ENCODE peak calls at places on chromosomes 6 and 20, in six cellular contexts. R is AG04449, O is lung, F is GM12864, V is thyroid gland, J is fibroblast of villous mesenchyme. Y is an unnamed sample.

GRCh38 chr20:32132911-32133549 is 23.5 kb downstream of the TM9SF4 start:
- DNase-seq in R (no peak), O (no peak), J (no peak), V (no peak), F (peak), Y (no peak)

GRCh38 chr20:24034820-24035219 is 46.2 kb upstream of the GGTLC1 start:
- DNase-seq in F (no peak), R (no peak), J (peak), V (peak), O (peak), Y (peak)

GRCh38 chr6:328184-328670 is 35.9 kb downstream of the DUSP22 start:
- DNase-seq in J (peak), O (no peak), F (peak), V (peak), R (peak), Y (peak)

GRCh38 chr20:63176448-63177133 is 39.3 kb downstream of the YTHDF1 start:
- DNase-seq in R (no peak), O (no peak), F (no peak), J (no peak), V (no peak), Y (no peak)

GRCh38 chr6:63881791-63882190 is 246.2 kb downstream of the PHF3 start:
- DNase-seq in R (no peak), O (no peak), V (no peak), F (no peak), J (no peak), Y (no peak)

GRCh38 chr20:36312724-36313441 is 6.7 kb downstream of the DLGAP4 start:
- DNase-seq in O (no peak), R (no peak), F (no peak), J (no peak), V (no peak), Y (no peak)

GRCh38 chr20:48460681-48461080 is 367.1 kb downstream of the PREX1 start:
- DNase-seq in J (no peak), F (no peak), R (no peak), O (no peak), V (no peak), Y (no peak)

GRCh38 chr6:116392158-116393032 is 21.6 kb downstream of the DSE start:
- DNase-seq in V (no peak), O (no peak), R (no peak), J (peak), F (no peak), Y (peak)

GRCh38 chr20:36835453-36836198 is 40.3 kb upstream of the TLDC2 start:
- DNase-seq in J (peak), F (peak), O (peak), V (peak), R (peak), Y (peak)

GRCh38 chr6:139064981-139065665 is 36.6 kb downstream of the ABRACL start:
- DNase-seq in V (no peak), R (no peak), O (no peak), F (no peak), J (no peak), Y (no peak)

GRCh38 chr20:54227241-54227640 is 19.4 kb downstream of the PFDN4 start:
- DNase-seq in V (no peak), J (no peak), F (no peak), O (no peak), R (no peak), Y (no peak)

GRCh38 chr6:105608711-105609374 is 206.0 kb upstream of the PREP start:
- DNase-seq in F (no peak), V (no peak), R (peak), O (no peak), J (peak), Y (peak)

DNA sequence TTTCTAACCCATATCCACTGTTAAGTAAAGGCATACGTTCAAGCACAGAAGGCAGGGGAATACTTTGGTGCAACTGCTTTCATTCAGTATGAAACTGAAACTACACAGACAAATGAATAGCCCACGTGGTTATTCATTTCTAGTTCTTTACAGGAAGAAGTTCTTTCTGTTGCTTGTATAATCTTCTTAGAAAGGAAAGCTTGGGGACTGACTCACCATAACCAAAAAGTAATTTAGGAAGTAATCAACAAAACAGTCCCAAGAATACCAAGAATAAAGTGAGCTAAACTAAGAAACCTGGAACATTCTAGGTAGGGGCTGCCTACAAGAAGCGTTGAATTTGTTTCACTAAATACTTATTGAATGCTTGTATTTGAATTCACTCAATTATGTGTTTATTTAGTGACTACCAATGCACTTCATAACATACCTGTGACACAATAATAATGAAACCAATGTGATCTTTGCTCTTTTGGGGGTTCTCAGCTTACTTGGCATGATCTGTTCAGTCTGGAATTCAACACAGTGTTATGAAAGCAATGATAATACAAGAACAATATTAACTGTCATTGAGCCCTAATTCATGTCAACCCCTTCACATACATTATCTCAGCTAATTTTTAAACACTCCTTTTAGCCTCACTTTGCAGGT is 25.1 kb upstream of the KIAA0408 start:
- DNase-seq in J (peak), V (no peak), F (peak), O (no peak), R (no peak), Y (peak)
- H3K4me3 ChIP-seq in J (no peak), V (no peak), F (no peak), O (no peak), R (no peak), Y (peak)

GRCh38 chr6:24405262-24405661 is 2.5 kb downstream of the MRS2 start:
- DNase-seq in F (no peak), O (no peak), R (no peak), V (no peak), J (no peak), Y (no peak)

GRCh38 chr6:24403501-24403824 is 727 bp downstream of the MRS2 start:
- DNase-seq in J (no peak), F (no peak), V (no peak), R (no peak), O (no peak), Y (no peak)

GRCh38 chr6:24402697-24403500 is at the start of gene MRS2:
- DNase-seq in O (peak), F (peak), V (peak), R (no peak), J (peak), Y (peak)

GRCh38 chr6:24397631-24398030 is 5.1 kb upstream of the MRS2 start:
- DNase-seq in F (no peak), O (no peak), J (no peak), V (no peak), R (no peak), Y (no peak)

GRCh38 chr6:24401458-24401857 is 1.3 kb upstream of the MRS2 start:
- DNase-seq in J (no peak), V (no peak), O (no peak), F (no peak), R (no peak), Y (no peak)
- H3K4me3 ChIP-seq in J (no peak), V (no peak), O (no peak), F (no peak), R (no peak), Y (no peak)

DNA sequence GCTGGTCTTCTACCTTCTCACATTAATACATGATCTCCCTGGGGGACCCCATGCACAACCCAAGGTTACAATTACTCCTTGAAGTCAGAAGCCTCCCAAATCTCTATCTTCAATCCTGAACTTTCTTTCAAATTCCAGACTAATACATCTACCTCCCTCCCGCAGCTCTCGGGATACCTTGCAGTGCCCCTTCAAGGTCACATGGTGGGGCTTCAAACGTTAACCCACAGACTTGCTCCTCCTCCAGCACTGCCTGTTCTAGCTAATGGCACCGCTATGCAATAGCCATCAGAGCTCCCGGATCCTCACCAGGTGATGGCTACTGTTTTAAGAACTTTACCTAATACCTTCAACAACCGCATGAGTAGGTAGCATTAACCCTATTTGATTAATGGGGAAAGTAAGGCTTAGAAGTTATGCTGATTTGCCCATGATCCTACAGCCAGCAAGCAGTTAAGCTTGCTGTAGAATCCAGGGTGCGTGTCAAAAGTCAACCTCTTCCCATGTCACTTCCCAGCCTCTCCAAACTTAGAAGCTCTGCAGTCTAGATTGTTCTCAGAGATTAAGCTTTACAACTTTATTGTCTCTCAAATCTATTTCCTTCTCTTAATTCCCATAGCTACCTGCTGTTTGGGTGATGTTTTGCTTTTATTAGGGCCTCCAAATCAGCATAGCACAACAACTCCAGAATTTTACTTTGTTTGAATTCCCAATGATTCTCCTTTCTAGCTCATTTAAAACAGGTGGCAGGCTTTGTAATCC is 44.7 kb downstream of the PLAGL1 start:
- DNase-seq in O (no peak), V (no peak), J (no peak), R (no peak), F (no peak), Y (no peak)
- H3K4me3 ChIP-seq in O (no peak), V (no peak), J (no peak), R (no peak), F (no peak), Y (no peak)

GRCh38 chr20:59176812-59177211 is 13.2 kb downstream of the ZNF831 start:
- DNase-seq in V (no peak), O (no peak), J (no peak), F (no peak), R (no peak), Y (no peak)

GRCh38 chr20:59175861-59176260 is 12.2 kb downstream of the ZNF831 start:
- DNase-seq in R (no peak), V (no peak), J (no peak), F (no peak), O (no peak), Y (no peak)

GRCh38 chr20:59178983-59179595 is 15.5 kb downstream of the ZNF831 start:
- DNase-seq in O (no peak), F (no peak), V (no peak), R (no peak), J (no peak), Y (no peak)

GRCh38 chr20:59179988-59180387 is 16.4 kb downstream of the ZNF831 start:
- DNase-seq in V (no peak), F (no peak), R (no peak), J (no peak), O (no peak), Y (no peak)

GRCh38 chr20:59177266-59178250 is 13.9 kb downstream of the ZNF831 start:
- DNase-seq in J (no peak), R (no peak), V (no peak), O (no peak), F (no peak), Y (no peak)
- H3K4me3 ChIP-seq in J (no peak), R (no peak), V (no peak), O (no peak), F (no peak), Y (no peak)

GRCh38 chr20:58638467-58639181 is 12.5 kb upstream of the STX16 start:
- DNase-seq in V (no peak), J (no peak), F (no peak), R (no peak), O (no peak), Y (no peak)
- H3K4me3 ChIP-seq in V (no peak), J (no peak), F (no peak), R (no peak), O (no peak), Y (no peak)

DNA sequence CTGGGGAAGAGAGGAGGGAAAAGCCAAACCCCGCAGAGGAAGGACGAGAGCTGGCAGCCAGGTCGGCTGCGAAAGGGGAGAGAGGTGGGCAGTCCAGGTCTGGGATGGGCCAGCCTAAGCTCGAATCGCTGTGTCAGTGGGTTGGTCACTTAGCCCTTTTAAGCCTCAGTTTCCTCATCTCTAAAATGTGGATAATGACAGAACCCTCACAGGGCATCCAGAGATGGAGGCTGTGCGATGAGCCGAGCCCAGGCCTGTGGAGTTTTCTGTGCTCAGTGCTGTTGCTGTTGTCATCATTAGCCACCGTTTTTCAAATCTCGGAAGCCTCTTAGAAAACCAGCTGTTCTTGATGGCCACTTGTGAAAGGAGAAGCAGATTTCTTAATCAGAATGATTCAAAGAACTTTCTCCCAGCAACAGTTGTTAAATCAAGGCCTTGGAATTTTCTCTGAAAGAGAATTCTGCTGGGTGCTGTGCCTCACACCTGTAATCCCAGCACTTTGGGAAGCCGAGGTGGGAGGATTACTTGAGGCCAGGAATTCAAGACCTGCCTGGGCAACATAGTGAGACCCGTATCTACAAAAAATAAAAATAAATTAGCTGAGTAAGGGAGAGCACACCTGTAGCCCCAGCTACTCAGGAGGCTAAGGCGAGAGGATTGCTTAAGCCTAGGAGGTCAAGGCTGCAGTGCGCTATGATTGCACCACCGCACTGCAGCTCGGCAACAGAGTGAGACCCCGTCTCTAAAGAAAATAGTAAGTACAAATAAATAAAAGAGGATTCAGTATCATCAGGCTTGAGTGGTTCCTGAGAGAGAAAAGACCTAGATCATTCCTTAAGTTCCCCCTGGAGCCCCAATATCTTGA is 46.3 kb upstream of the ENTPD6 start:
- DNase-seq in O (no peak), R (no peak), J (no peak), V (peak), F (no peak), Y (no peak)
- H3K4me3 ChIP-seq in O (no peak), R (peak), J (no peak), V (peak), F (no peak), Y (no peak)

GRCh38 chr20:50689864-50690263 is 1.5 kb downstream of the RIPOR3 start:
- DNase-seq in R (no peak), J (peak), F (no peak), O (no peak), V (no peak), Y (peak)
- H3K4me3 ChIP-seq in R (no peak), J (peak), F (no peak), O (no peak), V (no peak), Y (no peak)

GRCh38 chr6:22959571-22959970 is 390.2 kb downstream of the HDGFL1 start:
- DNase-seq in R (no peak), V (no peak), J (no peak), O (no peak), F (no peak), Y (no peak)

GRCh38 chr6:22956029-22956715 is 386.8 kb downstream of the HDGFL1 start:
- DNase-seq in V (peak), R (no peak), F (no peak), J (no peak), O (no peak), Y (no peak)

GRCh38 chr6:22958677-22959076 is 389.3 kb downstream of the HDGFL1 start:
- DNase-seq in O (no peak), J (no peak), F (no peak), R (no peak), V (no peak), Y (no peak)

GRCh38 chr6:22952076-22952475 is 382.7 kb downstream of the HDGFL1 start:
- DNase-seq in F (no peak), O (no peak), J (peak), V (no peak), R (no peak), Y (no peak)

GRCh38 chr6:22954749-22955385 is 385.5 kb downstream of the HDGFL1 start:
- DNase-seq in R (no peak), V (no peak), F (no peak), J (peak), O (no peak), Y (peak)
- H3K4me3 ChIP-seq in R (no peak), V (no peak), F (no peak), J (peak), O (no peak), Y (no peak)